ENCODE peak calls at places on chromosomes 4 and X, in six cellular contexts. W is T-helper 2 cell, V is omental fat pad, E is mesenteric fat pad, K is activated B cell treated with CpG ODN at 0.5 μM for 24 hours, L is NCI-H524. F is an unnamed sample.

GRCh38 chr4:86664959-86665358 is 70.8 kb downstream of the PTPN13 start:
- DNase-seq in W (no peak), E (no peak), L (no peak), K (no peak), V (no peak), F (no peak)

GRCh38 chr4:8854016-8854415 is 17.6 kb downstream of the HMX1 start:
- DNase-seq in K (no peak), V (no peak), E (no peak), L (no peak), W (no peak), F (no peak)

GRCh38 chrX:44267116-44267515 is 76.4 kb downstream of the EFHC2 start:
- DNase-seq in V (no peak), W (no peak), L (no peak), K (no peak), E (no peak), F (no peak)

GRCh38 chrX:39022106-39022505 is 220.8 kb downstream of the MID1IP1 start:
- DNase-seq in V (no peak), K (no peak), L (no peak), E (no peak), W (no peak), F (no peak)

GRCh38 chr4:188428935-188429334 is 289.7 kb downstream of the TRIML1 start:
- DNase-seq in L (no peak), V (no peak), W (no peak), K (no peak), E (no peak), F (no peak)

GRCh38 chr4:32488690-32489089 is 1768.5 kb downstream of the PCDH7 start:
- DNase-seq in K (no peak), L (no peak), V (no peak), E (no peak), W (no peak), F (no peak)

GRCh38 chr4:113474017-113474416 is 287.5 kb downstream of the CAMK2D start:
- DNase-seq in V (no peak), E (no peak), L (no peak), W (no peak), K (no peak), F (no peak)

GRCh38 chr4:189200346-189200745 is 740.3 kb upstream of the FRG1 start:
- DNase-seq in L (no peak), E (no peak), K (no peak), V (no peak), W (no peak), F (no peak)

GRCh38 chrX:132741706-132742105 is 216.7 kb downstream of the HS6ST2 start:
- DNase-seq in L (no peak), K (no peak), W (no peak), V (no peak), E (no peak), F (no peak)

GRCh38 chr4:107993969-107994368 is 4.3 kb downstream of the HADH start:
- DNase-seq in W (no peak), K (no peak), V (no peak), E (no peak), L (no peak), F (no peak)

GRCh38 chrX:155745792-155746191 is 133.0 kb upstream of the TMLHE start:
- DNase-seq in V (no peak), K (no peak), W (no peak), L (no peak), E (no peak), F (peak)

GRCh38 chr4:19940861-19941260 is 310.8 kb upstream of the SLIT2 start:
- DNase-seq in E (no peak), W (no peak), L (no peak), V (no peak), K (no peak), F (no peak)

GRCh38 chr4:99404595-99405287 is 30.4 kb downstream of the ADH7 start:
- DNase-seq in K (no peak), W (no peak), L (no peak), V (no peak), E (no peak), F (no peak)

GRCh38 chr4:185730387-185730786 is 81.6 kb downstream of the SORBS2 start:
- DNase-seq in V (no peak), K (no peak), W (no peak), E (no peak), L (no peak), F (no peak)

GRCh38 chrX:126557151-126557550 is 4.5 kb upstream of the DCAF12L1 start:
- DNase-seq in L (no peak), K (no peak), E (no peak), V (no peak), W (no peak), F (peak)

GRCh38 chr4:121370729-121371325 is 10.0 kb downstream of the QRFPR start:
- DNase-seq in L (no peak), K (no peak), W (no peak), V (peak), E (no peak), F (no peak)

GRCh38 chr4:39825741-39826231 is 127.8 kb downstream of the UBE2K start:
- DNase-seq in W (no peak), L (no peak), V (no peak), K (no peak), E (peak), F (no peak)

GRCh38 chr4:76881375-76881774 is 16.6 kb downstream of the SOWAHB start:
- DNase-seq in L (no peak), W (no peak), V (no peak), E (no peak), K (no peak), F (no peak)

GRCh38 chr4:4761128-4761991 is 98.1 kb upstream of the MSX1 start:
- DNase-seq in W (no peak), V (no peak), E (no peak), L (peak), K (no peak), F (no peak)

GRCh38 chr4:33060873-33061542 is 2340.8 kb downstream of the PCDH7 start:
- DNase-seq in V (no peak), K (no peak), W (no peak), L (peak), E (no peak), F (peak)

F was measured in NCI-H2171 treated with DMSO at 0.1 percent for 48 hours.